ENCODE peak calls at places on chromosomes 16 and 17, in eight cellular contexts. One of them, this sample, is unnamed.

GRCh38 chr17:68707032-68707431 is 105.9 kb upstream of the FAM20A start:
- DNase-seq in esophagus muscularis mucosa: no peak
- DNase-seq in K562: no peak
- DNase-seq in H1: no peak
- DNase-seq in HCT116: no peak
- DNase-seq in breast epithelium: no peak
- DNase-seq in sigmoid colon: no peak
- DNase-seq in suprapubic skin: no peak
- DNase-seq in this sample: no peak

GRCh38 chr16:85383836-85384825 is 229.0 kb upstream of the GSE1 start:
- DNase-seq in esophagus muscularis mucosa: no peak
- DNase-seq in K562: no peak
- DNase-seq in H1: no peak
- DNase-seq in HCT116: no peak
- DNase-seq in breast epithelium: no peak
- DNase-seq in sigmoid colon: no peak
- DNase-seq in suprapubic skin: no peak
- DNase-seq in this sample: no peak

GRCh38 chr16:2386990-2387389 is 42.3 kb upstream of the CCNF start:
- DNase-seq in esophagus muscularis mucosa: no peak
- DNase-seq in K562: no peak
- DNase-seq in H1: peak
- DNase-seq in HCT116: peak
- DNase-seq in breast epithelium: no peak
- DNase-seq in sigmoid colon: no peak
- DNase-seq in suprapubic skin: no peak
- DNase-seq in this sample: no peak

GRCh38 chr17:58513391-58513912 is 986 bp downstream of the MTMR4 start:
- DNase-seq in esophagus muscularis mucosa: no peak
- DNase-seq in K562: no peak
- DNase-seq in H1: no peak
- DNase-seq in HCT116: no peak
- DNase-seq in breast epithelium: no peak
- DNase-seq in sigmoid colon: peak
- DNase-seq in suprapubic skin: no peak
- DNase-seq in this sample: no peak

GRCh38 chr16:30896203-30896889 is at the start of gene CTF1:
- DNase-seq in esophagus muscularis mucosa: peak
- DNase-seq in K562: peak
- DNase-seq in H1: no peak
- DNase-seq in HCT116: peak
- DNase-seq in breast epithelium: peak
- DNase-seq in sigmoid colon: peak
- DNase-seq in suprapubic skin: peak
- DNase-seq in this sample: peak

GRCh38 chr16:83272201-83272600 is 535.6 kb upstream of the HSBP1 start:
- DNase-seq in esophagus muscularis mucosa: peak
- DNase-seq in K562: no peak
- DNase-seq in H1: no peak
- DNase-seq in HCT116: no peak
- DNase-seq in breast epithelium: no peak
- DNase-seq in sigmoid colon: no peak
- DNase-seq in suprapubic skin: no peak
- DNase-seq in this sample: no peak

GRCh38 chr17:7237761-7238417 is 1.4 kb downstream of the PHF23 start:
- DNase-seq in esophagus muscularis mucosa: no peak
- DNase-seq in K562: peak
- DNase-seq in H1: no peak
- DNase-seq in HCT116: no peak
- DNase-seq in breast epithelium: no peak
- DNase-seq in sigmoid colon: peak
- DNase-seq in suprapubic skin: peak
- DNase-seq in this sample: peak

GRCh38 chr17:35073991-35074627 is 10.6 kb upstream of the RFFL start:
- DNase-seq in esophagus muscularis mucosa: no peak
- DNase-seq in K562: no peak
- DNase-seq in H1: no peak
- DNase-seq in HCT116: no peak
- DNase-seq in breast epithelium: no peak
- DNase-seq in sigmoid colon: no peak
- DNase-seq in suprapubic skin: no peak
- DNase-seq in this sample: no peak

GRCh38 chr17:1949754-1950153 is 75.4 kb downstream of the RTN4RL1 start:
- DNase-seq in esophagus muscularis mucosa: no peak
- DNase-seq in K562: no peak
- DNase-seq in H1: no peak
- DNase-seq in HCT116: no peak
- DNase-seq in breast epithelium: no peak
- DNase-seq in sigmoid colon: no peak
- DNase-seq in suprapubic skin: no peak
- DNase-seq in this sample: no peak

GRCh38 chr17:77696720-77697460 is 261.6 kb upstream of the TNRC6C start:
- DNase-seq in esophagus muscularis mucosa: no peak
- DNase-seq in K562: no peak
- DNase-seq in H1: no peak
- DNase-seq in HCT116: no peak
- DNase-seq in breast epithelium: no peak
- DNase-seq in sigmoid colon: no peak
- DNase-seq in suprapubic skin: no peak
- DNase-seq in this sample: no peak

GRCh38 chr17:62725791-62726249 is 82.3 kb downstream of the MARCHF10 start:
- DNase-seq in esophagus muscularis mucosa: no peak
- DNase-seq in K562: no peak
- DNase-seq in H1: no peak
- DNase-seq in HCT116: no peak
- DNase-seq in breast epithelium: no peak
- DNase-seq in sigmoid colon: no peak
- DNase-seq in suprapubic skin: no peak
- DNase-seq in this sample: no peak

GRCh38 chr16:86567701-86568571 is 1.3 kb downstream of the FOXC2 start:
- DNase-seq in esophagus muscularis mucosa: no peak
- DNase-seq in K562: no peak
- DNase-seq in H1: no peak
- DNase-seq in HCT116: no peak
- DNase-seq in breast epithelium: no peak
- DNase-seq in sigmoid colon: no peak
- DNase-seq in suprapubic skin: no peak
- DNase-seq in this sample: no peak

GRCh38 chr16:57427307-57427706 is 19.9 kb downstream of the CIAPIN1 start:
- DNase-seq in esophagus muscularis mucosa: no peak
- DNase-seq in K562: no peak
- DNase-seq in H1: no peak
- DNase-seq in HCT116: no peak
- DNase-seq in breast epithelium: no peak
- DNase-seq in sigmoid colon: no peak
- DNase-seq in suprapubic skin: no peak
- DNase-seq in this sample: peak

GRCh38 chr17:40301315-40301714 is 7.7 kb upstream of the RARA start:
- DNase-seq in esophagus muscularis mucosa: no peak
- DNase-seq in K562: no peak
- DNase-seq in H1: no peak
- DNase-seq in HCT116: no peak
- DNase-seq in breast epithelium: no peak
- DNase-seq in sigmoid colon: no peak
- DNase-seq in suprapubic skin: no peak
- DNase-seq in this sample: peak

GRCh38 chr17:28957992-28958355 is 6.7 kb upstream of the PHF12 start:
- DNase-seq in esophagus muscularis mucosa: no peak
- DNase-seq in K562: no peak
- DNase-seq in H1: no peak
- DNase-seq in HCT116: no peak
- DNase-seq in breast epithelium: no peak
- DNase-seq in sigmoid colon: peak
- DNase-seq in suprapubic skin: peak
- DNase-seq in this sample: no peak

GRCh38 chr16:75070055-75070841 is 46.3 kb downstream of the LDHD start:
- DNase-seq in esophagus muscularis mucosa: no peak
- DNase-seq in K562: peak
- DNase-seq in H1: no peak
- DNase-seq in HCT116: no peak
- DNase-seq in breast epithelium: no peak
- DNase-seq in sigmoid colon: peak
- DNase-seq in suprapubic skin: no peak
- DNase-seq in this sample: peak

GRCh38 chr16:1194665-1195392 is 30.2 kb downstream of the TPSG1 start:
- DNase-seq in esophagus muscularis mucosa: no peak
- DNase-seq in K562: peak
- DNase-seq in H1: no peak
- DNase-seq in HCT116: no peak
- DNase-seq in breast epithelium: no peak
- DNase-seq in sigmoid colon: no peak
- DNase-seq in suprapubic skin: no peak
- DNase-seq in this sample: no peak

GRCh38 chr17:61218438-61218837 is 181.2 kb upstream of the TBX2 start:
- DNase-seq in esophagus muscularis mucosa: no peak
- DNase-seq in K562: no peak
- DNase-seq in H1: no peak
- DNase-seq in HCT116: no peak
- DNase-seq in breast epithelium: no peak
- DNase-seq in sigmoid colon: no peak
- DNase-seq in suprapubic skin: no peak
- DNase-seq in this sample: no peak

DNA sequence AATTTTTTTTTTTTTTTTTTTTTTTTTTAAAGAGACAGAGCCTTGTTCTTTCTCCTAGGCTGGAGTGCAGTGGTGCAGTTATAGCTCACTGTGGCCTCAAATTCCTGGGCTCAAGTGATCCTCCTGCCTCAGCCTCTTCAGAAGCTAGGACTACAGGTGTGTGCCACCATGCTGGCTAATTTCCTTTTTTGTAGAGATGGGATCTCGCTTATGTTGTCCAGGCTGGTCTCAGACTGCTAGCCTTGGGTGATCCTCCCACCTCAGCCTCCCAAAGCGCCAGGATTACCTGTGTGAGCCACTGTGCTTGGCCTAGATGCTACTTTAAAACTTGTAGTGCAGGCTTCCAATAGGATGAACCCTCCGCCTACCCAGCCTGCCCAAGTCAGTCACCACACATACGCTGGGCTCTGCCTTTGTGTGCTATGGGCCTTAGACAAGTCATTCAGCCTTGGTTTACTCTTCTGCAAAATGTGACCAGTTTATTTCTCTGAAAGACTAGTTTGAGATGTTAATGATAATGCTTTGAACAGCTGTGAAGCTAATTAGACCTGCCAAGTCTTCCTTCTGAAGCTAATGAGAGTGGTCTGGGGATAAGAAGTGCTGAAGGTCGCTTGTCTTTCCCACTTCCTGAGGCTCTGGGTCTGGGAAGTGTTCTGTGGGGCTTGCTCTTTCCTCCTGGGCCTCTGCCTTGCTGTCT is 5.2 kb downstream of the GPT2 start:
- DNase-seq in esophagus muscularis mucosa: no peak
- DNase-seq in K562: no peak
- DNase-seq in H1: no peak
- DNase-seq in HCT116: no peak
- DNase-seq in breast epithelium: no peak
- DNase-seq in sigmoid colon: no peak
- DNase-seq in suprapubic skin: no peak
- DNase-seq in this sample: no peak
- H3K4me3 ChIP-seq in esophagus muscularis mucosa: no peak
- H3K4me3 ChIP-seq in K562: no peak
- H3K4me3 ChIP-seq in H1: no peak
- H3K4me3 ChIP-seq in HCT116: no peak
- H3K4me3 ChIP-seq in breast epithelium: no peak
- H3K4me3 ChIP-seq in sigmoid colon: no peak
- H3K4me3 ChIP-seq in suprapubic skin: no peak
- H3K4me3 ChIP-seq in this sample: peak

GRCh38 chr17:49216953-49217650 is 6.6 kb downstream of the ABI3 start:
- DNase-seq in esophagus muscularis mucosa: no peak
- DNase-seq in K562: peak
- DNase-seq in H1: no peak
- DNase-seq in HCT116: no peak
- DNase-seq in breast epithelium: no peak
- DNase-seq in sigmoid colon: peak
- DNase-seq in suprapubic skin: no peak
- DNase-seq in this sample: peak
- TF ChIP-seq POLR2AphosphoS5 in esophagus muscularis mucosa: peak
- TF ChIP-seq POLR2AphosphoS5 in K562: no peak
- TF ChIP-seq POLR2AphosphoS5 in H1: no peak
- TF ChIP-seq POLR2AphosphoS5 in HCT116: no peak
- TF ChIP-seq POLR2AphosphoS5 in breast epithelium: peak
- TF ChIP-seq POLR2AphosphoS5 in sigmoid colon: no peak
- TF ChIP-seq POLR2AphosphoS5 in suprapubic skin: no peak
- TF ChIP-seq POLR2AphosphoS5 in this sample: no peak

DNA sequence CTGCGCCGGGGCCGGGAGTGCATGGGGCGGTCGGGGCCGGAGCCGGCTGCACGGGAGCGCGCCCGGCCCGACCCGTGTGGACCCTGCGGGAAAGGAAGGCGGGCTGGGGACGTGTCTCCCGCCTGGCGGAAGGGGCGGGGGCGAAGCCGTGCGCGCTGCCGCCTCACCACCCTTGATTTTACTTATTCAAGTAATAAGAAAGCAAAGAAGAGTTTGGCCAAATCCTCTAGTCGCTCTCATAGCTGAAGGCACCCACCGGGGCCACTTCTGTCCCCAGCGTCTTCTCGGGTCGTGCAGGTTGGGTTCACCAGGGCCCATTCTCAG is 629 bp upstream of the PFN1 start:
- DNase-seq in esophagus muscularis mucosa: peak
- DNase-seq in K562: peak
- DNase-seq in H1: no peak
- DNase-seq in HCT116: peak
- DNase-seq in breast epithelium: peak
- DNase-seq in sigmoid colon: peak
- DNase-seq in suprapubic skin: peak
- DNase-seq in this sample: peak
- TF ChIP-seq POLR2A in esophagus muscularis mucosa: peak
- TF ChIP-seq POLR2A in K562: no peak
- TF ChIP-seq POLR2A in H1: no peak
- TF ChIP-seq POLR2A in HCT116: peak
- TF ChIP-seq POLR2A in breast epithelium: no peak
- TF ChIP-seq POLR2A in sigmoid colon: peak
- TF ChIP-seq POLR2A in suprapubic skin: no peak
- TF ChIP-seq POLR2A in this sample: no peak

DNA sequence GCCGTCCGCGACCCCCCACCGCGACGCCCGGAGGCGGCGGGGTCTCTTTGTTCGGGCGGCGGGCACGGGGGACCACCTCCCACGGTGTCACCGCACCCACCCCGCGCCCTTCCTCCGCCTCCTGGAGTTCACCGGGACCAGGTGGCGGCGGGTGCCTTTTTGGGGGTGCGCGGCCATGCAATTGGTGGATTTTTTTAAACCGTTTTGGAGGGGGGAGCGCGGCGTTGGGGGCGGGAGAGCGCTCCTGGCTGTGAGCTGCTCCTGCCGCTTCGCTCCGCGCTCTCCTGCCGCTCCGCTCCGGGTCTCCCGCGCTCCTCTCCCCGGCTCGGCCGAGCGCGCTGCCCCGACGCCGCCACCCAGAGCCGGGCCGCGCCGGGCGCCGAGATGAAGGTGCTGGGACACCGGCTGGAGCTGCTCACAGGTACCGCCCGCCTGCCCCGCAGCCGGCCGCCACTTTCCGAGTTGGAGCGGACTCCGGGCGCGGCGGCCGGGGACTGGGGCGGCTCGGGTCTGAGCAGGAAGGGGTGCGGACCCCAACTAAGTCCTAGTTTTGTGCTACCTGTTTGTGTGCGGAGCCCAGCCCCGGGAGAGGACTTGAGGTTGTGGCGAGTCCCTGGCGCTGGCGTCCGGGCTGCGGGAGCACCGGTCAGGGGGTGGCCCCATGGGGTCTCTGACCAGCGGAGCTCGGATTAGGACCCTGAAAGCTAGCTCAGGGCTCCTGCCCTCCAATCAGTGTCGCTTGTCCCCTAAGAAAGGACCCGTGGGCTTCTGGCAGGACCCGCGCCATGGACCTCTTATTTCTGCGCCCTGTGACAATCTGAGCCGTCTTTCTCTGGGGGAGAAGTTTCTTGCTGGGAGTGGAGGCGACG is 35.7 kb upstream of the NDRG4 start:
- DNase-seq in esophagus muscularis mucosa: no peak
- DNase-seq in K562: no peak
- DNase-seq in H1: no peak
- DNase-seq in HCT116: no peak
- DNase-seq in breast epithelium: no peak
- DNase-seq in sigmoid colon: no peak
- DNase-seq in suprapubic skin: no peak
- DNase-seq in this sample: peak
- H3K4me3 ChIP-seq in esophagus muscularis mucosa: peak
- H3K4me3 ChIP-seq in K562: no peak
- H3K4me3 ChIP-seq in H1: peak
- H3K4me3 ChIP-seq in HCT116: no peak
- H3K4me3 ChIP-seq in breast epithelium: peak
- H3K4me3 ChIP-seq in sigmoid colon: peak
- H3K4me3 ChIP-seq in suprapubic skin: peak
- H3K4me3 ChIP-seq in this sample: peak